ENCODE peak calls at places on chromosomes 5 and 9, in seven cellular contexts. R is CD8-positive, alpha-beta memory T cell; X is effector CD4-positive, alpha-beta T cell; M is sciatic nerve; U is mesothelial cell of epicardium; C is ureter; I is NCI-H1105. S is an unnamed sample.

GRCh38 chr9:132293145-132293721 is 61.6 kb downstream of the SETX start:
- DNase-seq in R (peak; percentile 7), U (no peak), X (no peak), C (no peak), I (no peak), M (no peak), S (no peak)

GRCh38 chr9:76603448-76603895 is 144.5 kb downstream of the GCNT1 start:
- DNase-seq in U (no peak), X (no peak), I (no peak), M (no peak), C (no peak), R (no peak), S (peak; percentile 29)

GRCh38 chr5:146072595-146072994 is 32.8 kb downstream of the PLAC8L1 start:
- DNase-seq in C (no peak), M (no peak), U (no peak), X (no peak), I (no peak), R (no peak), S (no peak)

GRCh38 chr5:3542158-3542557 is 53.5 kb upstream of the IRX1 start:
- DNase-seq in M (no peak), U (no peak), R (no peak), C (no peak), I (no peak), X (no peak), S (no peak)

GRCh38 chr9:36119476-36119875 is 17.1 kb upstream of the GLIPR2 start:
- DNase-seq in C (no peak), X (no peak), M (no peak), U (no peak), I (no peak), R (no peak), S (no peak)

GRCh38 chr5:16889972-16890519 is 46.0 kb downstream of the MYO10 start:
- DNase-seq in X (no peak), U (no peak), R (no peak), C (no peak), M (no peak), I (no peak), S (peak; percentile 78)

GRCh38 chr9:96138616-96139015 is 163.4 kb downstream of the HSD17B3 start:
- DNase-seq in R (no peak), C (no peak), U (no peak), M (no peak), I (no peak), X (no peak), S (no peak)

GRCh38 chr5:179195561-179196419 is 135.6 kb downstream of the ZNF354C start:
- DNase-seq in I (no peak), R (no peak), M (no peak), C (no peak), X (no peak), U (no peak), S (no peak)

GRCh38 chr9:124216474-124217176 is 41.1 kb upstream of the NEK6 start:
- DNase-seq in U (no peak), X (no peak), I (no peak), M (peak; percentile 61), C (no peak), R (peak; percentile 47), S (no peak)

GRCh38 chr9:134200730-134201129 is 36.4 kb upstream of the RNU6ATAC start:
- DNase-seq in R (no peak), X (no peak), M (no peak), I (no peak), U (no peak), C (no peak), S (no peak)

GRCh38 chr9:127711226-127711701 is 4.2 kb downstream of the PTRH1 start:
- DNase-seq in I (no peak), X (no peak), C (no peak), M (no peak), U (no peak), R (no peak), S (no peak)

GRCh38 chr9:109771796-109772525 is 8.0 kb upstream of the PALM2AKAP2 start:
- DNase-seq in M (no peak), R (no peak), C (no peak), I (no peak), X (no peak), U (no peak), S (peak; percentile 64)

GRCh38 chr5:169980418-169981053 is at the start of gene INSYN2B:
- DNase-seq in I (peak; percentile 21), M (peak; percentile 71), X (no peak), U (peak; percentile 45), C (peak; percentile 62), R (no peak), S (peak; percentile 87)

GRCh38 chr5:97231025-97231636 is 48.1 kb upstream of the RIOK2 start:
- DNase-seq in U (no peak), M (no peak), I (peak; percentile 8), C (no peak), R (peak; percentile 18), X (peak; percentile 7), S (peak; percentile 86)

GRCh38 chr5:34687269-34688011 is 31.3 kb downstream of the RAI14 start:
- DNase-seq in M (no peak), C (no peak), U (no peak), X (no peak), I (no peak), R (no peak), S (peak; percentile 90)

GRCh38 chr9:19104528-19105282 is 2.0 kb upstream of the HAUS6 start:
- DNase-seq in R (no peak), M (no peak), X (no peak), I (no peak), U (no peak), C (no peak), S (no peak)

GRCh38 chr5:154811653-154812465 is 38.5 kb downstream of the FAXDC2 start:
- DNase-seq in R (peak; percentile 45), C (peak; percentile 65), X (peak; percentile 55), I (no peak), M (peak; percentile 76), U (no peak), S (peak; percentile 76)

GRCh38 chr5:39219433-39219832 is at the start of gene FYB1:
- DNase-seq in R (no peak), I (no peak), M (no peak), X (no peak), U (no peak), C (no peak), S (no peak)